ENCODE peak calls at places on chromosomes 3 and 15, in four cellular contexts. J is CD8-positive, alpha-beta memory T cell; Q is putamen; S is RWPE1. I is an unnamed sample.

GRCh38 chr3:187958432-187959003 is 195.4 kb upstream of the LPP start:
- DNase-seq in S (no peak), J (peak), Q (no peak), I (no peak)

GRCh38 chr3:108184824-108185223 is 37.4 kb downstream of the IFT57 start:
- DNase-seq in Q (no peak), J (no peak), S (no peak), I (no peak)

GRCh38 chr15:66832679-66833078 is 130.6 kb downstream of the SMAD6 start:
- DNase-seq in S (no peak), Q (no peak), J (no peak), I (no peak)

GRCh38 chr3:167120828-167121227 is 259.3 kb downstream of the ZBBX start:
- DNase-seq in S (no peak), J (no peak), Q (no peak), I (no peak)

GRCh38 chr3:118801899-118802298 is 232.7 kb downstream of the IGSF11 start:
- DNase-seq in Q (no peak), S (no peak), J (no peak), I (no peak)

GRCh38 chr3:173111321-173111720 is 29.7 kb downstream of the SPATA16 start:
- DNase-seq in S (no peak), J (no peak), Q (no peak), I (no peak)

GRCh38 chr3:24242012-24242698 is 252.5 kb downstream of the THRB start:
- DNase-seq in S (peak), Q (no peak), J (no peak), I (no peak)

GRCh38 chr15:56052389-56053045 is 59.1 kb upstream of the NEDD4 start:
- DNase-seq in J (peak), S (peak), Q (peak), I (no peak)

GRCh38 chr3:123651449-123652345 is 66.8 kb upstream of the HACD2 start:
- DNase-seq in Q (no peak), J (no peak), S (no peak), I (no peak)

GRCh38 chr3:85342915-85343314 is 384.1 kb downstream of the CADM2 start:
- DNase-seq in Q (peak), S (peak), J (no peak), I (peak)

I was measured in NCI-H187.